ENCODE peak calls at places on chromosomes 1 and 21, in eight cellular contexts. E is CD8-positive, alpha-beta memory T cell; Y is OCI-LY7; L is AG04450; J is colonic mucosa; X is hepatocyte; R is psoas muscle; O is substantia nigra. D is an unnamed sample.

GRCh38 chr21:36027352-36027751 is 33.0 kb downstream of the SETD4 start:
- DNase-seq in E (no peak), Y (no peak), L (peak), J (no peak), X (no peak), R (no peak), O (no peak), D (no peak)

GRCh38 chr1:176696109-176696508 is 233.1 kb downstream of the PAPPA2 start:
- DNase-seq in E (no peak), Y (peak), L (no peak), J (no peak), X (peak), R (peak), O (no peak), D (no peak)

GRCh38 chr1:208298593-208299233 is 54.5 kb upstream of the PLXNA2 start:
- DNase-seq in E (no peak), Y (no peak), L (no peak), J (peak), X (no peak), R (no peak), O (no peak), D (no peak)

GRCh38 chr1:15452216-15452615 is 4.3 kb upstream of the CELA2A start:
- DNase-seq in E (no peak), Y (no peak), L (no peak), J (no peak), X (no peak), R (no peak), O (no peak), D (no peak)

GRCh38 chr1:87151500-87152421 is 176.9 kb upstream of the LMO4 start:
- DNase-seq in E (peak), Y (peak), L (peak), J (peak), X (peak), R (peak), O (peak), D (peak)

GRCh38 chr1:162682013-162682419 is 49.8 kb downstream of the DDR2 start:
- DNase-seq in E (no peak), Y (no peak), L (no peak), J (no peak), X (no peak), R (no peak), O (no peak), D (no peak)

GRCh38 chr1:239811211-239811902 is 280.3 kb upstream of the FMN2 start:
- DNase-seq in E (no peak), Y (no peak), L (no peak), J (no peak), X (no peak), R (no peak), O (no peak), D (no peak)

GRCh38 chr1:29519733-29520132 is 283.4 kb downstream of the PTPRU start:
- DNase-seq in E (no peak), Y (no peak), L (no peak), J (peak), X (no peak), R (no peak), O (no peak), D (no peak)

GRCh38 chr21:26124421-26124833 is 46.1 kb downstream of the APP start:
- DNase-seq in E (no peak), Y (no peak), L (no peak), J (no peak), X (peak), R (no peak), O (no peak), D (no peak)

GRCh38 chr1:21963477-21964217 is 13.2 kb upstream of the CELA3B start:
- DNase-seq in E (peak), Y (peak), L (peak), J (peak), X (peak), R (peak), O (peak), D (peak)

GRCh38 chr1:51850420-51851297 is 27.9 kb downstream of the NRDC start:
- DNase-seq in E (no peak), Y (no peak), L (no peak), J (no peak), X (no peak), R (no peak), O (peak), D (no peak)

GRCh38 chr21:32770514-32771133 is 931 bp downstream of the PAXBP1 start:
- DNase-seq in E (no peak), Y (peak), L (no peak), J (no peak), X (peak), R (no peak), O (peak), D (peak)

GRCh38 chr1:56867491-56867890 is 12.9 kb downstream of the C8A start:
- DNase-seq in E (no peak), Y (no peak), L (no peak), J (no peak), X (no peak), R (no peak), O (no peak), D (no peak)

GRCh38 chr1:107139833-107140702 is 771 bp upstream of the NTNG1 start:
- DNase-seq in E (peak), Y (peak), L (no peak), J (peak), X (peak), R (peak), O (peak), D (no peak)

GRCh38 chr21:42107881-42108553 is 36.9 kb downstream of the UMODL1 start:
- DNase-seq in E (peak), Y (peak), L (peak), J (peak), X (peak), R (peak), O (peak), D (peak)

GRCh38 chr1:212189352-212189738 is 95.9 kb upstream of the PPP2R5A start:
- DNase-seq in E (no peak), Y (no peak), L (no peak), J (no peak), X (no peak), R (no peak), O (no peak), D (no peak)

GRCh38 chr1:174789399-174789798 is 210.3 kb upstream of the CACYBP start:
- DNase-seq in E (no peak), Y (no peak), L (no peak), J (no peak), X (no peak), R (no peak), O (no peak), D (no peak)

GRCh38 chr1:169112241-169112640 is 5.8 kb downstream of the ATP1B1 start:
- DNase-seq in E (no peak), Y (no peak), L (no peak), J (peak), X (no peak), R (peak), O (no peak), D (no peak)

GRCh38 chr1:222454782-222455181 is 93.1 kb downstream of the HHIPL2 start:
- DNase-seq in E (no peak), Y (no peak), L (no peak), J (no peak), X (no peak), R (peak), O (no peak), D (peak)

GRCh38 chr1:17538428-17539130 is 919 bp upstream of the ARHGEF10L start:
- DNase-seq in E (no peak), Y (no peak), L (no peak), J (peak), X (peak), R (no peak), O (no peak), D (no peak)

GRCh38 chr1:180881806-180882509 is 30.7 kb upstream of the KIAA1614 start:
- DNase-seq in E (no peak), Y (peak), L (no peak), J (no peak), X (peak), R (no peak), O (no peak), D (no peak)

GRCh38 chr1:88293791-88294190 is 390.3 kb upstream of the PKN2 start:
- DNase-seq in E (no peak), Y (no peak), L (no peak), J (no peak), X (no peak), R (no peak), O (no peak), D (no peak)

GRCh38 chr1:9473032-9473792 is 66.1 kb upstream of the SLC25A33 start:
- DNase-seq in E (no peak), Y (no peak), L (peak), J (peak), X (peak), R (peak), O (no peak), D (no peak)

GRCh38 chr1:61056674-61057439 is 25.5 kb upstream of the NFIA start:
- DNase-seq in E (peak), Y (peak), L (no peak), J (peak), X (peak), R (peak), O (peak), D (peak)

GRCh38 chr1:10980841-10981727 is 31.4 kb upstream of the TARDBP start:
- DNase-seq in E (no peak), Y (no peak), L (no peak), J (no peak), X (no peak), R (peak), O (peak), D (no peak)

GRCh38 chr1:221832617-221833016 is 90.7 kb upstream of the DUSP10 start:
- DNase-seq in E (no peak), Y (no peak), L (no peak), J (no peak), X (no peak), R (no peak), O (no peak), D (no peak)

GRCh38 chr1:66617362-66617761 is 83.4 kb downstream of the SGIP1 start:
- DNase-seq in E (no peak), Y (no peak), L (no peak), J (no peak), X (no peak), R (no peak), O (no peak), D (no peak)

GRCh38 chr1:5430911-5431310 is 561.3 kb downstream of the NPHP4 start:
- DNase-seq in E (no peak), Y (no peak), L (no peak), J (no peak), X (peak), R (no peak), O (no peak), D (no peak)

GRCh38 chr1:240245629-240246020 is 153.9 kb downstream of the FMN2 start:
- DNase-seq in E (no peak), Y (no peak), L (no peak), J (no peak), X (no peak), R (no peak), O (no peak), D (no peak)

GRCh38 chr1:41799723-41800122 is 119.0 kb downstream of the HIVEP3 start:
- DNase-seq in E (no peak), Y (no peak), L (no peak), J (no peak), X (no peak), R (no peak), O (no peak), D (no peak)

GRCh38 chr1:31746687-31747086 is 17.5 kb downstream of the ADGRB2 start:
- DNase-seq in E (no peak), Y (no peak), L (no peak), J (no peak), X (no peak), R (no peak), O (no peak), D (no peak)

GRCh38 chr21:42117229-42118048 is 46.3 kb downstream of the UMODL1 start:
- DNase-seq in E (peak), Y (peak), L (peak), J (peak), X (peak), R (peak), O (peak), D (peak)

GRCh38 chr1:211135342-211135950 is 1.5 kb upstream of the KCNH1 start:
- DNase-seq in E (peak), Y (peak), L (peak), J (no peak), X (peak), R (no peak), O (no peak), D (no peak)

GRCh38 chr1:66177483-66177882 is 356.5 kb upstream of the SGIP1 start:
- DNase-seq in E (no peak), Y (no peak), L (no peak), J (no peak), X (no peak), R (no peak), O (no peak), D (no peak)

GRCh38 chr1:60753508-60753907 is 328.9 kb upstream of the NFIA start:
- DNase-seq in E (no peak), Y (no peak), L (no peak), J (no peak), X (no peak), R (no peak), O (no peak), D (no peak)

GRCh38 chr1:201258763-201259230 is 24.5 kb upstream of the PKP1 start:
- DNase-seq in E (no peak), Y (no peak), L (no peak), J (no peak), X (no peak), R (no peak), O (no peak), D (no peak)

GRCh38 chr1:53254011-53254640 is 15.8 kb upstream of the MAGOH start:
- DNase-seq in E (no peak), Y (no peak), L (peak), J (no peak), X (peak), R (no peak), O (no peak), D (no peak)

DNA sequence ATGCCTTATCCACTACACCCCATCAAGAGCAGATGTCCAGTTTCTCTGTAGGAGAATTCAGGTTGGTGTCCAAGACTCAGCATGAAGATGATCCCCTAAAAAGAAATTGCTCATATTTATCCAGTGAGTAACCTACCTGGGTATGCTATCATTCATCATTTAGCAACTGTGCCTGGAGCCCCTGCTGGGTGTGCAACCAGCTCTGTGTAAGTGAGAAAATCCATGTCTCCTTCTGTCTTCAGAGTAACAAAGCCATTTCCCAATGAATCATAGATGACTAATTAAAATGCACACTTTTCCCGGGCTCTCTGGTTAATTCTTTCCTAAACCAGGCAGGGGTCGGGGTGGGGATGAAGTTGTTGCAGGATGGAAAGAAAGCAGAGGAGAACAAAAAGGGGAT is 35.8 kb downstream of the OLFML3 start:
- DNase-seq in E (no peak), Y (no peak), L (no peak), J (no peak), X (no peak), R (no peak), O (no peak), D (no peak)
- H3K27ac ChIP-seq in E (no peak), Y (no peak), L (no peak), J (no peak), X (no peak), R (no peak), O (no peak), D (no peak)

DNA sequence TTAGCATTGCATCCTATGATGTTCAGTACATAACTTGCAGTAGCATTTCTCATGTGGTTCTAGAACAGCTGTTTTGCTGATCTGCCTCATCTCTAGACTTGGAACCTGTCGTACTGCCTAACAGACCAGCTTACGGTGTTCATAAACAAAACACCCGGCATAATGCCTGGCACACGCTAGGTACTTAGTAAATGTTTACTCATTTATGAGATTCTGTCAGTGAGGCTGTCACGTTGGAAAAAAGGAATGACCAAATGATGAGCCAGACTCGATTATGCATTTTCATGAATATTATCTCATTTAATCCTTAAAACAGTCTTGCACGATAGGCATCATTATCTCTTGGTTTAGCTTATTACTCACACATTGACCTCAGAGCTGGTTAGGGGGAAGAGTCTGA is 46.4 kb downstream of the CACHD1 start:
- DNase-seq in E (no peak), Y (no peak), L (no peak), J (no peak), X (no peak), R (no peak), O (no peak), D (no peak)
- H3K27ac ChIP-seq in E (no peak), Y (no peak), L (no peak), J (no peak), X (no peak), R (no peak), O (no peak), D (no peak)

GRCh38 chr1:25030674-25031589 is 100.9 kb upstream of the RUNX3 start:
- DNase-seq in E (peak), Y (no peak), L (no peak), J (no peak), X (no peak), R (no peak), O (no peak), D (peak)
- H3K27ac ChIP-seq in E (peak), Y (peak), L (no peak), J (no peak), X (no peak), R (no peak), O (no peak), D (peak)

DNA sequence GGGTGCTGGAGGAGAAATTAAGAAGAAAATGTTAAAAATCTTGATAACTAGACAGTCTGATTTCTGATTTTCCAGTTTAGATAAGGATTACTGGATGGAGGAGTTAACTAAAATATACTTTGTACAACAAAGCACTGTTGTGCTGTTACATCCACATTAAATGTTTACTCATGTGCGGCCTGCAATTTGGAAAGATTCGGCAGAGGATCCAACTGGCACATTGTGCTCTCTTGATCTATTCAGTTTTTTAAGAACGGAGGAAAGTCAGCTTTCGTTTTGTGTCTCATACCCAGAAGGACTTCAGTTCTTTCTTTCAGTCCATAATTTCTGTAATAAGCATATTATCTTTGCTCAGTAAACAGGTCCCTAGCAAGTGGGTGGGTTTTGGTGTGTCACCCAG is 52.5 kb downstream of the UCK2 start:
- DNase-seq in E (no peak), Y (no peak), L (no peak), J (no peak), X (no peak), R (no peak), O (no peak), D (no peak)
- H3K27ac ChIP-seq in E (no peak), Y (no peak), L (no peak), J (no peak), X (no peak), R (no peak), O (no peak), D (no peak)

DNA sequence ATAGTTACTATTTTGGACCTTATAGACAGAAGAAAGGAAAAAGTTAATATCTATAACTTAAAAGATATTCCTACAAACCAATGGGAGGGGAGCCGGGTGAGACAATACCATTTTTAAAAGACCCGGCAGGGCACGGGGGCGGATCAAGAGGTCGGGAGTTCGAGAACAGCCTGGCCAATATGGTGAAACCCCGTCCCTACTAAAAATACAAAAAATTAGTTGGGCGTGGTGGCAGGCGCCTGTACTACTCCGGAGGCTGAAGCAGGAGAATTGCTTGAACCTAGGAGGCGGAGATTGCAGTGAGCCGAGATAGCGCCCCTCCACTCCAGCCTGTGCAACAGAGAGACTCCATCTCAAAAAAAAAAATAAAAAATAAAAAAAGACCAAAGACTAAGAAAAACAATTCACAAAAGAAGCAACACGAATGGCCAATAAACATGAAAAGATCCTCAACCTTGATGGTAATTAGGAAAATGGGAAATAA is 1.2 kb upstream of the PSMB2 start:
- DNase-seq in E (peak), Y (peak), L (no peak), J (peak), X (no peak), R (no peak), O (no peak), D (no peak)
- H3K27ac ChIP-seq in E (peak), Y (no peak), L (no peak), J (peak), X (peak), R (peak), O (no peak), D (no peak)

GRCh38 chr1:235058695-235059094 is 69.9 kb downstream of the TOMM20 start:
- DNase-seq in E (no peak), Y (no peak), L (no peak), J (no peak), X (no peak), R (no peak), O (no peak), D (no peak)
- H3K27ac ChIP-seq in E (no peak), Y (no peak), L (no peak), J (no peak), X (no peak), R (no peak), O (no peak), D (no peak)

GRCh38 chr1:184889183-184889582 is 85.1 kb downstream of the NIBAN1 start:
- DNase-seq in E (no peak), Y (no peak), L (no peak), J (no peak), X (no peak), R (no peak), O (no peak), D (no peak)

GRCh38 chr1:184890539-184890973 is 83.8 kb downstream of the NIBAN1 start:
- DNase-seq in E (peak), Y (no peak), L (no peak), J (no peak), X (no peak), R (no peak), O (no peak), D (peak)

GRCh38 chr1:184889902-184890301 is 84.4 kb downstream of the NIBAN1 start:
- DNase-seq in E (no peak), Y (no peak), L (no peak), J (no peak), X (no peak), R (no peak), O (no peak), D (no peak)

GRCh38 chr1:184891440-184891839 is 82.9 kb downstream of the NIBAN1 start:
- DNase-seq in E (no peak), Y (no peak), L (no peak), J (no peak), X (no peak), R (no peak), O (no peak), D (no peak)

GRCh38 chr1:184888505-184888904 is 85.8 kb downstream of the NIBAN1 start:
- DNase-seq in E (no peak), Y (no peak), L (peak), J (no peak), X (no peak), R (no peak), O (no peak), D (no peak)
- H3K27ac ChIP-seq in E (no peak), Y (no peak), L (no peak), J (no peak), X (no peak), R (no peak), O (no peak), D (no peak)

D was measured in CD4-positive, alpha-beta T cell.